ENCODE peak calls at places on chromosomes 1 and 21, in eight cellular contexts. Q, Z, X, S, D, L, M and C are unnamed samples.
A peak's percentile ranks its signal among the peaks of the same experiment; 100 is the strongest.

GRCh38 chr1:46131727-46132528 is 501 bp downstream of the PIK3R3 start:
- DNase-seq in Q (peak; percentile 55), Z (no peak), X (peak; percentile 42), S (no peak), D (no peak), L (peak; percentile 39), M (no peak), C (peak; percentile 53)

GRCh38 chr1:100353988-100354387 is 1.7 kb downstream of the CDC14A start:
- DNase-seq in Q (no peak), Z (no peak), X (peak; percentile 67), S (no peak), D (no peak), L (no peak), M (no peak), C (peak; percentile 74)

GRCh38 chr1:58788259-58788658 is 4.4 kb upstream of the JUN start:
- DNase-seq in Q (no peak), Z (no peak), X (no peak), S (no peak), D (no peak), L (no peak), M (no peak), C (no peak)

GRCh38 chr1:190399233-190399632 is 78.4 kb downstream of the BRINP3 start:
- DNase-seq in Q (no peak), Z (no peak), X (no peak), S (no peak), D (no peak), L (no peak), M (no peak), C (no peak)

GRCh38 chr1:41810446-41810845 is 108.3 kb downstream of the HIVEP3 start:
- DNase-seq in Q (no peak), Z (no peak), X (peak; percentile 67), S (no peak), D (peak; percentile 59), L (peak; percentile 30), M (peak; percentile 67), C (peak; percentile 76)

GRCh38 chr1:238341395-238341794 is 450.7 kb upstream of the ZP4 start:
- DNase-seq in Q (no peak), Z (no peak), X (no peak), S (no peak), D (no peak), L (no peak), M (no peak), C (no peak)

GRCh38 chr1:54229281-54229891 is 29.4 kb downstream of the MRPL37 start:
- DNase-seq in Q (no peak), Z (no peak), X (no peak), S (no peak), D (no peak), L (no peak), M (no peak), C (peak; percentile 53)

GRCh38 chr1:195026792-195027191 is 1581.4 kb downstream of the KCNT2 start:
- DNase-seq in Q (no peak), Z (no peak), X (no peak), S (no peak), D (no peak), L (no peak), M (no peak), C (no peak)

GRCh38 chr21:37862536-37862935 is 53.7 kb downstream of the KCNJ6 start:
- DNase-seq in Q (peak; percentile 91), Z (no peak), X (peak; percentile 56), S (no peak), D (peak; percentile 22), L (no peak), M (no peak), C (peak; percentile 61)

GRCh38 chr1:26354972-26355371 is 1.0 kb upstream of the CRYBG2 start:
- DNase-seq in Q (no peak), Z (no peak), X (no peak), S (no peak), D (no peak), L (no peak), M (no peak), C (no peak)

GRCh38 chr1:91724644-91725043 is 161.3 kb downstream of the TGFBR3 start:
- DNase-seq in Q (no peak), Z (no peak), X (no peak), S (no peak), D (no peak), L (no peak), M (no peak), C (no peak)

GRCh38 chr1:245375789-245376188 is 221.0 kb downstream of the KIF26B start:
- DNase-seq in Q (no peak), Z (no peak), X (no peak), S (no peak), D (no peak), L (no peak), M (no peak), C (peak; percentile 47)

GRCh38 chr1:47436979-47437517 is 796 bp upstream of the FOXD2 start:
- DNase-seq in Q (peak; percentile 4), Z (no peak), X (no peak), S (no peak), D (peak; percentile 34), L (no peak), M (no peak), C (peak; percentile 31)

GRCh38 chr1:211635602-211636205 is 39.7 kb downstream of the NEK2 start:
- DNase-seq in Q (no peak), Z (no peak), X (no peak), S (no peak), D (no peak), L (no peak), M (no peak), C (no peak)

GRCh38 chr1:176800978-176801552 is 338.1 kb downstream of the PAPPA2 start:
- DNase-seq in Q (no peak), Z (no peak), X (no peak), S (no peak), D (no peak), L (no peak), M (no peak), C (no peak)

GRCh38 chr1:14733053-14733778 is 134.7 kb downstream of the KAZN start:
- DNase-seq in Q (no peak), Z (peak; percentile 86), X (peak; percentile 20), S (no peak), D (peak; percentile 5), L (no peak), M (no peak), C (peak; percentile 78)

GRCh38 chr21:17428980-17429379 is 83.9 kb upstream of the CXADR start:
- DNase-seq in Q (no peak), Z (no peak), X (no peak), S (no peak), D (no peak), L (no peak), M (no peak), C (no peak)

GRCh38 chr1:186409091-186409490 is 33.5 kb downstream of the ODR4 start:
- DNase-seq in Q (no peak), Z (no peak), X (no peak), S (no peak), D (no peak), L (no peak), M (no peak), C (no peak)

GRCh38 chr1:98897479-98897878 is 107.2 kb downstream of the PLPPR5 start:
- DNase-seq in Q (no peak), Z (no peak), X (no peak), S (no peak), D (no peak), L (no peak), M (no peak), C (no peak)

GRCh38 chr1:111030590-111030989 is 66.9 kb upstream of the LRIF1 start:
- DNase-seq in Q (no peak), Z (no peak), X (peak; percentile 68), S (peak; percentile 35), D (peak; percentile 59), L (peak; percentile 52), M (peak; percentile 14), C (peak; percentile 53)

GRCh38 chr1:223102797-223103533 is 40.1 kb downstream of the TLR5 start:
- DNase-seq in Q (no peak), Z (no peak), X (peak; percentile 67), S (peak; percentile 73), D (peak; percentile 45), L (no peak), M (no peak), C (no peak)

GRCh38 chr1:231053493-231054162 is 13.6 kb upstream of the FAM89A start:
- DNase-seq in Q (peak; percentile 9), Z (no peak), X (peak; percentile 50), S (peak; percentile 78), D (no peak), L (peak; percentile 50), M (no peak), C (peak; percentile 94)

GRCh38 chr1:41521766-41522165 is 37.3 kb upstream of the EDN2 start:
- DNase-seq in Q (no peak), Z (no peak), X (no peak), S (no peak), D (no peak), L (no peak), M (no peak), C (no peak)

GRCh38 chr1:203555046-203555445 is 61.1 kb downstream of the OPTC start:
- DNase-seq in Q (no peak), Z (no peak), X (no peak), S (no peak), D (no peak), L (no peak), M (no peak), C (no peak)

GRCh38 chr1:117613249-117613968 is 7.6 kb downstream of the TENT5C start:
- DNase-seq in Q (no peak), Z (no peak), X (no peak), S (peak; percentile 35), D (no peak), L (peak; percentile 87), M (no peak), C (peak; percentile 25)

GRCh38 chr1:61254629-61255323 is 172.4 kb downstream of the NFIA start:
- DNase-seq in Q (peak; percentile 79), Z (no peak), X (peak; percentile 45), S (peak; percentile 24), D (no peak), L (no peak), M (no peak), C (peak; percentile 48)

GRCh38 chr1:6270432-6270831 is 9.5 kb upstream of the GPR153 start:
- DNase-seq in Q (no peak), Z (no peak), X (no peak), S (no peak), D (no peak), L (no peak), M (no peak), C (no peak)

GRCh38 chr1:15525043-15525958 is 1.3 kb upstream of the CASP9 start:
- DNase-seq in Q (peak; percentile 65), Z (peak; percentile 90), X (peak; percentile 31), S (no peak), D (no peak), L (no peak), M (no peak), C (peak; percentile 10)

GRCh38 chr1:230362949-230363348 is 63.2 kb downstream of the PGBD5 start:
- DNase-seq in Q (no peak), Z (no peak), X (no peak), S (no peak), D (no peak), L (no peak), M (no peak), C (no peak)

GRCh38 chr21:42214921-42215320 is 4.0 kb upstream of the ABCG1 start:
- DNase-seq in Q (no peak), Z (no peak), X (no peak), S (no peak), D (no peak), L (no peak), M (no peak), C (no peak)

GRCh38 chr1:26337206-26337535 is 16.8 kb downstream of the CRYBG2 start:
- DNase-seq in Q (no peak), Z (no peak), X (no peak), S (no peak), D (no peak), L (no peak), M (no peak), C (no peak)

GRCh38 chr1:31111290-31111951 is 45.9 kb upstream of the PUM1 start:
- DNase-seq in Q (no peak), Z (peak; percentile 77), X (peak; percentile 67), S (peak; percentile 32), D (no peak), L (no peak), M (no peak), C (peak; percentile 55)

GRCh38 chr1:84462118-84462517 is 16.9 kb upstream of the RPF1 start:
- DNase-seq in Q (no peak), Z (no peak), X (no peak), S (no peak), D (no peak), L (no peak), M (no peak), C (no peak)

GRCh38 chr1:44114098-44114497 is 4.5 kb upstream of the KLF17 start:
- DNase-seq in Q (no peak), Z (no peak), X (no peak), S (no peak), D (no peak), L (no peak), M (no peak), C (no peak)